ENCODE peak calls at places on chromosomes 1 and 21, in five cellular contexts. D is CD8-positive, alpha-beta memory T cell; I is GM20000; C is tibial artery; Z is EH. V is an unnamed sample.

GRCh38 chr1:208475449-208475848 is 231.3 kb upstream of the PLXNA2 start:
- DNase-seq in D (no peak), I (no peak), C (peak), Z (peak), V (no peak)

GRCh38 chr1:209505044-209505443 is 78.5 kb upstream of the CAMK1G start:
- DNase-seq in I (no peak), Z (peak), C (no peak), D (no peak), V (no peak)

GRCh38 chr1:31460027-31460426 is 47.0 kb downstream of the SERINC2 start:
- DNase-seq in I (no peak), Z (peak), D (no peak), C (no peak), V (no peak)

GRCh38 chr1:228650141-228650540 is 85.1 kb upstream of the RHOU start:
- DNase-seq in D (no peak), C (no peak), Z (no peak), I (no peak), V (no peak)

GRCh38 chr1:62809788-62810187 is 25.9 kb downstream of the ATG4C start:
- DNase-seq in I (no peak), D (no peak), Z (no peak), C (no peak), V (no peak)

GRCh38 chr1:176879784-176880620 is 284.5 kb downstream of the ASTN1 start:
- DNase-seq in Z (no peak), C (no peak), I (no peak), D (no peak), V (no peak)

GRCh38 chr1:221012087-221012486 is 132.8 kb downstream of the HLX start:
- DNase-seq in D (no peak), Z (no peak), C (no peak), I (no peak), V (no peak)

GRCh38 chr21:40553781-40554180 is 293.2 kb downstream of the DSCAM start:
- DNase-seq in D (no peak), Z (no peak), C (no peak), I (no peak), V (no peak)

GRCh38 chr1:118578276-118578675 is 393.2 kb upstream of the SPAG17 start:
- DNase-seq in C (no peak), D (no peak), I (no peak), Z (no peak), V (no peak)